ENCODE peak calls at places on chromosomes 1 and 21, in ten cellular contexts. A, I, F, G, N, D, H, J, X and L are unnamed samples.

GRCh38 chr1:93178418-93178817 is 1.8 kb downstream of the TMED5 start:
- DNase-seq in G (no peak), D (no peak), X (no peak), A (no peak), H (no peak), J (no peak), I (no peak), F (peak), N (no peak), L (no peak)

GRCh38 chr1:172449585-172450523 is 6.0 kb upstream of the PIGC start:
- DNase-seq in G (peak), N (no peak), X (peak), A (peak), H (peak), F (peak), D (peak), J (no peak), I (no peak), L (peak)

GRCh38 chr1:206935491-206936067 is 10.7 kb downstream of the PIGR start:
- DNase-seq in J (peak), N (no peak), G (no peak), X (peak), A (no peak), F (peak), D (no peak), I (peak), H (no peak), L (peak)

GRCh38 chr1:186633101-186633500 is 47.1 kb downstream of the PTGS2 start:
- DNase-seq in J (no peak), F (no peak), X (no peak), H (no peak), G (no peak), D (no peak), I (no peak), N (no peak), A (no peak), L (no peak)

GRCh38 chr1:100960098-100960497 is 64.2 kb downstream of the SLC30A7 start:
- DNase-seq in N (no peak), A (no peak), X (no peak), G (no peak), J (no peak), H (no peak), D (no peak), I (no peak), F (no peak), L (no peak)

GRCh38 chr1:82565146-82565545 is 764.4 kb downstream of the ADGRL2 start:
- DNase-seq in I (peak), F (peak), H (peak), J (no peak), G (no peak), A (no peak), N (no peak), D (no peak), X (peak), L (no peak)

GRCh38 chr1:5863238-5863637 is 129.0 kb downstream of the NPHP4 start:
- DNase-seq in X (no peak), N (no peak), A (no peak), I (no peak), J (no peak), D (no peak), G (no peak), F (no peak), H (no peak), L (no peak)

GRCh38 chr1:2925923-2926322 is 95.3 kb upstream of the ACTRT2 start:
- DNase-seq in G (no peak), N (no peak), H (no peak), X (no peak), D (no peak), A (peak), I (no peak), F (no peak), J (no peak), L (no peak)

GRCh38 chr1:61244114-61244513 is 161.8 kb downstream of the NFIA start:
- DNase-seq in N (peak), H (no peak), X (peak), J (no peak), D (no peak), F (peak), I (peak), A (no peak), G (no peak), L (no peak)

GRCh38 chr1:26932536-26932935 is 11.0 kb downstream of the NUDC start:
- DNase-seq in X (no peak), A (no peak), H (no peak), F (no peak), G (no peak), N (no peak), J (no peak), I (no peak), D (no peak), L (no peak)

GRCh38 chr1:55001311-55001710 is 2.6 kb downstream of the BSND start:
- DNase-seq in F (no peak), X (no peak), D (no peak), I (no peak), A (no peak), N (no peak), H (no peak), J (no peak), G (no peak), L (no peak)

GRCh38 chr1:69814926-69815325 is 247.2 kb downstream of the LRRC7 start:
- DNase-seq in X (no peak), J (no peak), A (no peak), D (no peak), G (no peak), N (no peak), H (no peak), I (no peak), F (no peak), L (no peak)

GRCh38 chr1:152924191-152924590 is 15.8 kb downstream of the IVL start:
- DNase-seq in X (no peak), D (no peak), H (no peak), G (no peak), N (no peak), J (no peak), I (no peak), F (no peak), A (no peak), L (no peak)

GRCh38 chr1:175863291-175864050 is 120.1 kb upstream of the TNR start:
- DNase-seq in J (no peak), D (no peak), A (no peak), F (no peak), I (no peak), X (no peak), N (no peak), H (no peak), G (no peak), L (no peak)

GRCh38 chr21:35974801-35975200 is 85.5 kb downstream of the SETD4 start:
- DNase-seq in D (no peak), G (no peak), N (no peak), X (no peak), F (no peak), I (peak), J (no peak), H (no peak), A (no peak), L (peak)

GRCh38 chr1:221291113-221291512 is 411.9 kb downstream of the HLX start:
- DNase-seq in X (no peak), I (no peak), A (no peak), D (no peak), J (no peak), N (no peak), H (no peak), F (no peak), G (no peak), L (no peak)

GRCh38 chr1:68819190-68819829 is 322.4 kb upstream of the DEPDC1 start:
- DNase-seq in H (peak), A (no peak), F (peak), X (peak), I (no peak), G (no peak), N (no peak), J (no peak), D (no peak), L (peak)

GRCh38 chr1:110011527-110012041 is 22.8 kb upstream of the STRIP1 start:
- DNase-seq in D (peak), I (peak), A (no peak), F (peak), H (peak), G (no peak), X (peak), N (no peak), J (peak), L (no peak)

GRCh38 chr1:33181038-33181861 is 593 bp downstream of the TRIM62 start:
- DNase-seq in D (no peak), F (peak), A (peak), N (peak), H (peak), I (peak), X (peak), J (peak), G (peak), L (no peak)

GRCh38 chr1:180178511-180179161 is 24.0 kb downstream of the QSOX1 start:
- DNase-seq in A (no peak), N (peak), G (peak), I (peak), D (no peak), X (peak), J (peak), H (peak), F (peak), L (no peak)